ENCODE peak calls at places on chromosome 22, in seven cellular contexts. One of them, this sample, is unnamed.
A peak's percentile ranks its signal among the peaks of the same experiment; 100 is the strongest.

GRCh38 chr22:37996515-37997246 is 12.3 kb upstream of the SOX10 start:
- DNase-seq in HCT116: no peak
- DNase-seq in GM10248: no peak
- DNase-seq in adrenal gland: no peak
- DNase-seq in IMR-90: no peak
- DNase-seq in pancreas: no peak
- DNase-seq in sigmoid colon: no peak
- DNase-seq in this sample: no peak

GRCh38 chr22:50545522-50546325 is at the start of gene KLHDC7B:
- DNase-seq in HCT116: no peak
- DNase-seq in GM10248: peak; percentile 26
- DNase-seq in adrenal gland: no peak
- DNase-seq in IMR-90: peak; percentile 35
- DNase-seq in pancreas: no peak
- DNase-seq in sigmoid colon: no peak
- DNase-seq in this sample: peak; percentile 70

GRCh38 chr22:49140921-49141680 is 686.6 kb downstream of the BRD1 start:
- DNase-seq in HCT116: no peak
- DNase-seq in GM10248: no peak
- DNase-seq in adrenal gland: no peak
- DNase-seq in IMR-90: no peak
- DNase-seq in pancreas: no peak
- DNase-seq in sigmoid colon: no peak
- DNase-seq in this sample: no peak

GRCh38 chr22:47918936-47919505 is 1156.6 kb downstream of the TBC1D22A start:
- DNase-seq in HCT116: no peak
- DNase-seq in GM10248: no peak
- DNase-seq in adrenal gland: no peak
- DNase-seq in IMR-90: no peak
- DNase-seq in pancreas: no peak
- DNase-seq in sigmoid colon: no peak
- DNase-seq in this sample: no peak

GRCh38 chr22:38311331-38311635 is 6.0 kb downstream of the CSNK1E start:
- DNase-seq in HCT116: no peak
- DNase-seq in GM10248: no peak
- DNase-seq in adrenal gland: no peak
- DNase-seq in IMR-90: no peak
- DNase-seq in pancreas: no peak
- DNase-seq in sigmoid colon: no peak
- DNase-seq in this sample: no peak

GRCh38 chr22:38314140-38314991 is 2.9 kb downstream of the CSNK1E start:
- DNase-seq in HCT116: no peak
- DNase-seq in GM10248: no peak
- DNase-seq in adrenal gland: no peak
- DNase-seq in IMR-90: peak; percentile 75
- DNase-seq in pancreas: no peak
- DNase-seq in sigmoid colon: no peak
- DNase-seq in this sample: no peak

GRCh38 chr22:36253523-36254490 is 874 bp downstream of the APOL1 start:
- DNase-seq in HCT116: no peak
- DNase-seq in GM10248: no peak
- DNase-seq in adrenal gland: no peak
- DNase-seq in IMR-90: no peak
- DNase-seq in pancreas: no peak
- DNase-seq in sigmoid colon: peak; percentile 86
- DNase-seq in this sample: no peak

GRCh38 chr22:39256186-39256552 is 11.4 kb upstream of the PDGFB start:
- DNase-seq in HCT116: no peak
- DNase-seq in GM10248: no peak
- DNase-seq in adrenal gland: no peak
- DNase-seq in IMR-90: no peak
- DNase-seq in pancreas: no peak
- DNase-seq in sigmoid colon: no peak
- DNase-seq in this sample: no peak

GRCh38 chr22:41410311-41410751 is 28.6 kb downstream of the TEF start:
- DNase-seq in HCT116: no peak
- DNase-seq in GM10248: no peak
- DNase-seq in adrenal gland: peak; percentile 53
- DNase-seq in IMR-90: no peak
- DNase-seq in pancreas: no peak
- DNase-seq in sigmoid colon: peak; percentile 88
- DNase-seq in this sample: no peak

GRCh38 chr22:50621491-50621880 is 6.5 kb downstream of the ARSA start:
- DNase-seq in HCT116: no peak
- DNase-seq in GM10248: peak; percentile 63
- DNase-seq in adrenal gland: no peak
- DNase-seq in IMR-90: no peak
- DNase-seq in pancreas: no peak
- DNase-seq in sigmoid colon: no peak
- DNase-seq in this sample: no peak

GRCh38 chr22:27987557-27987956 is 68.5 kb upstream of the PITPNB start:
- DNase-seq in HCT116: no peak
- DNase-seq in GM10248: no peak
- DNase-seq in adrenal gland: no peak
- DNase-seq in IMR-90: peak; percentile 93
- DNase-seq in pancreas: no peak
- DNase-seq in sigmoid colon: peak; percentile 42
- DNase-seq in this sample: peak; percentile 81

GRCh38 chr22:33841281-33842005 is 78.8 kb downstream of the LARGE1 start:
- DNase-seq in HCT116: no peak
- DNase-seq in GM10248: no peak
- DNase-seq in adrenal gland: peak; percentile 50
- DNase-seq in IMR-90: no peak
- DNase-seq in pancreas: no peak
- DNase-seq in sigmoid colon: no peak
- DNase-seq in this sample: no peak

GRCh38 chr22:29947410-29948387 is 64.7 kb downstream of the MTMR3 start:
- DNase-seq in HCT116: no peak
- DNase-seq in GM10248: no peak
- DNase-seq in adrenal gland: no peak
- DNase-seq in IMR-90: peak; percentile 47
- DNase-seq in pancreas: no peak
- DNase-seq in sigmoid colon: no peak
- DNase-seq in this sample: no peak

GRCh38 chr22:23533328-23533762 is 46.7 kb downstream of the IGLL1 start:
- DNase-seq in HCT116: no peak
- DNase-seq in GM10248: no peak
- DNase-seq in adrenal gland: no peak
- DNase-seq in IMR-90: peak; percentile 10
- DNase-seq in pancreas: peak; percentile 63
- DNase-seq in sigmoid colon: peak; percentile 56
- DNase-seq in this sample: peak; percentile 62
- TF ChIP-seq CTCF in HCT116: no peak
- TF ChIP-seq CTCF in GM10248: peak; percentile 17
- TF ChIP-seq CTCF in adrenal gland: peak; percentile 46
- TF ChIP-seq CTCF in IMR-90: peak; percentile 29
- TF ChIP-seq CTCF in pancreas: no peak
- TF ChIP-seq CTCF in sigmoid colon: no peak
- TF ChIP-seq CTCF in this sample: peak; percentile 66

DNA sequence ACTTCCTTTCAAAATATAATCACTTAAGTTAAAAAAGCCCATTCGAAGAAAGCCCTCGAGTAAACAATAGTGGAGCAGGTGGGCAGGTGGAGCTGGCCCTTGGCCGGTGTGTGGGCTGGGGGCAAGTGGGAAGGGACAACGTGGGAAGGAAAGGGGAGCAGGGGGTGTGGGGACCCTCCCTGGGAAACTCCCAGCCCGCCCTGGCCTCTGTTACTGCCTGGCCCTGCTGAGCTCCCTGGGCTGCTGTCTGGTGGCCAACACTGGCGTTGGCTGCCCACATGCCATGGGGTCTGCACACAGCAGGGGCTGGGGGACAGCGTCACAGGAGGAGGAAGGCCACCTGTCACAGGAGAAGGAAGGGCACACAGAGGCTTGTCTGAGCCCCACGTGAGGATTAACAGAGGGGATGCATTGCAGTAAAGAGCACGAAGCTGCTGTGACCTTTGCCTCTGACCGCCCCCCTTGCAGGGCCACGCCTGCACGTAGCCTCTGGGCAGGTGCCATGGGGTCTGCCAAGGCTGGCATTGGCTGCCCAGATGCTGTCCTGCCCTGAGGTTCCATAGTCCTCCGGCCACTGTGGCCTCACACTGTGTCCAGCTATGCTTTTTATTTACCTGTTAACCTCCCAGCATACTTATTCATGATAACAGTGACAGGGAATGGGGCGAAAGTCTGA is 36.2 kb upstream of the CCDC188 start:
- DNase-seq in HCT116: no peak
- DNase-seq in GM10248: no peak
- DNase-seq in adrenal gland: no peak
- DNase-seq in IMR-90: no peak
- DNase-seq in pancreas: no peak
- DNase-seq in sigmoid colon: no peak
- DNase-seq in this sample: no peak
- TF ChIP-seq CTCF in HCT116: no peak
- TF ChIP-seq CTCF in GM10248: no peak
- TF ChIP-seq CTCF in adrenal gland: no peak
- TF ChIP-seq CTCF in IMR-90: no peak
- TF ChIP-seq CTCF in pancreas: no peak
- TF ChIP-seq CTCF in sigmoid colon: no peak
- TF ChIP-seq CTCF in this sample: no peak

GRCh38 chr22:45889093-45889538 is 87.8 kb downstream of the WNT7B start:
- DNase-seq in HCT116: no peak
- DNase-seq in GM10248: no peak
- DNase-seq in adrenal gland: no peak
- DNase-seq in IMR-90: no peak
- DNase-seq in pancreas: peak; percentile 51
- DNase-seq in sigmoid colon: no peak
- DNase-seq in this sample: peak; percentile 84
- TF ChIP-seq CTCF in HCT116: no peak
- TF ChIP-seq CTCF in GM10248: no peak
- TF ChIP-seq CTCF in adrenal gland: no peak
- TF ChIP-seq CTCF in IMR-90: no peak
- TF ChIP-seq CTCF in pancreas: no peak
- TF ChIP-seq CTCF in sigmoid colon: no peak
- TF ChIP-seq CTCF in this sample: no peak

GRCh38 chr22:31139866-31140716 is at the start of gene PLA2G3:
- DNase-seq in HCT116: no peak
- DNase-seq in GM10248: no peak
- DNase-seq in adrenal gland: no peak
- DNase-seq in IMR-90: peak; percentile 60
- DNase-seq in pancreas: peak; percentile 47
- DNase-seq in sigmoid colon: no peak
- DNase-seq in this sample: peak; percentile 87
- TF ChIP-seq CTCF in HCT116: no peak
- TF ChIP-seq CTCF in GM10248: no peak
- TF ChIP-seq CTCF in adrenal gland: no peak
- TF ChIP-seq CTCF in IMR-90: peak; percentile 4
- TF ChIP-seq CTCF in pancreas: no peak
- TF ChIP-seq CTCF in sigmoid colon: no peak
- TF ChIP-seq CTCF in this sample: peak; percentile 32

GRCh38 chr22:24161485-24161884 is 19.8 kb upstream of the SUSD2 start:
- DNase-seq in HCT116: no peak
- DNase-seq in GM10248: no peak
- DNase-seq in adrenal gland: no peak
- DNase-seq in IMR-90: no peak
- DNase-seq in pancreas: no peak
- DNase-seq in sigmoid colon: no peak
- DNase-seq in this sample: no peak

GRCh38 chr22:24162377-24162927 is 18.8 kb upstream of the SUSD2 start:
- DNase-seq in HCT116: no peak
- DNase-seq in GM10248: no peak
- DNase-seq in adrenal gland: peak; percentile 43
- DNase-seq in IMR-90: no peak
- DNase-seq in pancreas: no peak
- DNase-seq in sigmoid colon: no peak
- DNase-seq in this sample: no peak

GRCh38 chr22:24160546-24160945 is 20.7 kb upstream of the SUSD2 start:
- DNase-seq in HCT116: no peak
- DNase-seq in GM10248: no peak
- DNase-seq in adrenal gland: no peak
- DNase-seq in IMR-90: no peak
- DNase-seq in pancreas: no peak
- DNase-seq in sigmoid colon: no peak
- DNase-seq in this sample: no peak

GRCh38 chr22:24159650-24160049 is 21.6 kb upstream of the SUSD2 start:
- DNase-seq in HCT116: no peak
- DNase-seq in GM10248: no peak
- DNase-seq in adrenal gland: no peak
- DNase-seq in IMR-90: no peak
- DNase-seq in pancreas: no peak
- DNase-seq in sigmoid colon: no peak
- DNase-seq in this sample: no peak

DNA sequence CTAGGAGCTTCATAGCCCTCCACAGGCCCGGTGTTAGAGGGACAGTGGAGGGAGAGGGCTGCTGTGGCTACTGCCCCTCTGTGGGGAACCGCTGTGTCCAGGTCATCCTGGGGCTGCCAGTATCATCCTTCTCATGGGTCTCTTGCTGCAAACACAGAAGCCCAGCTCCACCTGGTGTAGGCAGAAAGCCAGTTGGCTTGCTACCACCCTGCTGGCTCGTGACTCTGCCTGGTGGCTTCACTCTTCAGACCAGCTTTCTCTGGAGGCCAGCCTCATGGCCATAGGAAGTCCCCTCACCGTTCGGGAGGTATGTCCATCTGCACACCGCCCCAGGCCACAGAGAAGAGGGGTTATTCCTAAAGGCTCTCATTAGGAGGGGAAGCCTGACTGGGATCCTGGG is 19.4 kb upstream of the SUSD2 start:
- DNase-seq in HCT116: no peak
- DNase-seq in GM10248: no peak
- DNase-seq in adrenal gland: peak; percentile 53
- DNase-seq in IMR-90: no peak
- DNase-seq in pancreas: no peak
- DNase-seq in sigmoid colon: peak; percentile 84
- DNase-seq in this sample: no peak
- TF ChIP-seq CTCF in HCT116: no peak
- TF ChIP-seq CTCF in GM10248: no peak
- TF ChIP-seq CTCF in adrenal gland: no peak
- TF ChIP-seq CTCF in IMR-90: no peak
- TF ChIP-seq CTCF in pancreas: no peak
- TF ChIP-seq CTCF in sigmoid colon: no peak
- TF ChIP-seq CTCF in this sample: no peak

DNA sequence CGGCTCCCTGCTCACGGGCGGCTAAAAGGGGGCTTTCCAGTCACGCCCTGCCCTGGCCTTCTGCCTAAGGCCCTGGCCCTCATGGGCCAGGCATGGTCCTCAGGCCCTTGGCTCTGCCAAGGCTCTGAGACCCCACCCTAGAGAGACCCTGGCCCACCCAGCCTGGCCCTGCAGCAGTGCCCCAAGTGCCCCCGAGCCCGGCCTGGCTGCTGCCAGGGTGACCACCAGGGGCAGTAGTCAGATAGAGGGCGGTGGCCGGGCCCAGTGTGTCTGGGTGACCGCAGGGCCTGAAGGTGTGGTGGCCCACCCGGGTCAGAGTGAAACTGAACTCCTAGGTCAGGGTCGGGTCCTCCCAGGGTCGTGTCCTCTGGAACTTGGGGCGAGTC is 29.4 kb upstream of the CCDC188 start:
- DNase-seq in HCT116: no peak
- DNase-seq in GM10248: no peak
- DNase-seq in adrenal gland: no peak
- DNase-seq in IMR-90: no peak
- DNase-seq in pancreas: no peak
- DNase-seq in sigmoid colon: no peak
- DNase-seq in this sample: no peak
- TF ChIP-seq CTCF in HCT116: peak; percentile 56
- TF ChIP-seq CTCF in GM10248: no peak
- TF ChIP-seq CTCF in adrenal gland: no peak
- TF ChIP-seq CTCF in IMR-90: peak; percentile 15
- TF ChIP-seq CTCF in pancreas: no peak
- TF ChIP-seq CTCF in sigmoid colon: no peak
- TF ChIP-seq CTCF in this sample: peak; percentile 63